ENCODE peak calls at places on chromosomes 11 and 22, in nine cellular contexts. U, R, D, H, Q, X, Z, Y and S are unnamed samples.

GRCh38 chr11:3169952-3170755 is 5.0 kb upstream of the OSBPL5 start:
- DNase-seq in R (no peak), D (no peak), Q (no peak), X (no peak), Y (no peak), Z (peak; percentile 45), H (no peak), U (no peak), S (no peak)

GRCh38 chr22:29716814-29717213 is 3.0 kb upstream of the CABP7 start:
- DNase-seq in R (no peak), Z (peak; percentile 63), H (no peak), U (no peak), Y (peak; percentile 66), D (peak; percentile 45), X (peak; percentile 82), Q (peak; percentile 56), S (no peak)

GRCh38 chr11:10673476-10674062 is 20.0 kb downstream of the IRAG1 start:
- DNase-seq in U (no peak), D (no peak), H (no peak), X (no peak), Z (no peak), R (no peak), Y (no peak), Q (no peak), S (no peak)

GRCh38 chr22:31556627-31557203 is 60.4 kb downstream of the SFI1 start:
- DNase-seq in H (peak; percentile 13), Z (no peak), Q (no peak), X (peak; percentile 61), U (no peak), D (peak; percentile 8), Y (peak; percentile 27), R (no peak), S (no peak)

GRCh38 chr22:31680764-31681624 is 19.0 kb upstream of the PISD start:
- DNase-seq in H (no peak), Z (peak; percentile 51), Y (peak; percentile 37), U (no peak), D (no peak), Q (no peak), R (no peak), X (peak; percentile 78), S (no peak)

GRCh38 chr22:37496651-37497599 is 10.7 kb upstream of the MFNG start:
- DNase-seq in D (peak; percentile 71), R (no peak), U (no peak), Q (no peak), H (peak; percentile 76), X (peak; percentile 92), Z (no peak), Y (peak; percentile 76), S (no peak)

GRCh38 chr11:28243596-28243995 is 135.4 kb downstream of the METTL15 start:
- DNase-seq in H (no peak), R (no peak), Y (no peak), U (no peak), Z (no peak), Q (no peak), D (no peak), X (peak; percentile 42), S (no peak)

GRCh38 chr11:118012083-118012669 is 26.0 kb downstream of the IL10RA start:
- DNase-seq in Y (no peak), H (peak; percentile 64), Q (no peak), D (no peak), U (peak; percentile 8), X (peak; percentile 24), Z (peak; percentile 68), R (peak; percentile 68), S (no peak)

GRCh38 chr22:33781396-33781795 is 138.9 kb downstream of the LARGE1 start:
- DNase-seq in D (peak; percentile 20), U (no peak), Z (no peak), H (no peak), Y (peak; percentile 9), Q (peak; percentile 26), X (peak; percentile 76), R (no peak), S (no peak)

GRCh38 chr11:116563028-116563712 is 209.6 kb downstream of the BUD13 start:
- DNase-seq in H (no peak), Y (no peak), R (no peak), U (no peak), X (peak; percentile 76), Z (no peak), D (no peak), Q (peak; percentile 25), S (no peak)

GRCh38 chr11:112613051-112613972 is 347.9 kb upstream of the NCAM1 start:
- DNase-seq in Z (no peak), H (peak; percentile 80), D (no peak), X (peak; percentile 77), Q (no peak), Y (peak; percentile 51), R (no peak), U (peak; percentile 62), S (no peak)

GRCh38 chr11:28606930-28607329 is 498.7 kb downstream of the METTL15 start:
- DNase-seq in D (no peak), X (no peak), R (no peak), U (no peak), Y (peak; percentile 4), H (no peak), Q (no peak), Z (peak; percentile 38), S (no peak)

GRCh38 chr11:69427906-69428880 is 53.3 kb upstream of the LINC01488 start:
- DNase-seq in X (no peak), U (no peak), R (no peak), Y (no peak), Q (no peak), Z (peak; percentile 28), H (no peak), D (no peak), S (no peak)

GRCh38 chr22:50525104-50525958 is at the start of gene SCO2:
- DNase-seq in Y (peak; percentile 95), X (peak; percentile 99), H (peak; percentile 95), D (peak; percentile 94), Q (peak; percentile 96), Z (peak; percentile 98), U (peak; percentile 87), R (peak; percentile 96), S (peak; percentile 95)

GRCh38 chr22:35634981-35635540 is 13.2 kb upstream of the APOL6 start:
- DNase-seq in Z (no peak), Y (no peak), D (no peak), R (no peak), X (no peak), H (no peak), Q (no peak), U (no peak), S (no peak)

GRCh38 chr11:34624069-34624468 is 3.2 kb downstream of the EHF start:
- DNase-seq in Q (no peak), U (no peak), Z (no peak), H (no peak), X (no peak), Y (no peak), R (no peak), D (no peak), S (no peak)

GRCh38 chr11:15119826-15120225 is 5.1 kb downstream of the INSC start:
- DNase-seq in U (no peak), Z (no peak), D (no peak), R (no peak), H (no peak), X (peak; percentile 48), Q (no peak), Y (no peak), S (no peak)

GRCh38 chr11:77410076-77410827 is 63.6 kb downstream of the PAK1 start:
- DNase-seq in R (no peak), Y (no peak), D (no peak), H (no peak), Z (no peak), U (no peak), Q (no peak), X (no peak), S (no peak)

GRCh38 chr22:29284196-29284595 is 16.1 kb downstream of the EWSR1 start:
- DNase-seq in Z (no peak), Y (no peak), R (no peak), X (no peak), Q (no peak), H (no peak), D (no peak), U (no peak), S (no peak)

GRCh38 chr11:111378185-111378772 is 796 bp downstream of the POU2AF1 start:
- DNase-seq in D (no peak), R (no peak), U (no peak), Z (no peak), Q (no peak), Y (no peak), H (peak; percentile 26), X (no peak), S (no peak)

GRCh38 chr11:33195391-33196190 is 34.3 kb upstream of the CSTF3 start:
- DNase-seq in Y (no peak), D (no peak), Q (no peak), Z (no peak), R (no peak), U (peak; percentile 20), X (peak; percentile 42), H (no peak), S (no peak)

GRCh38 chr11:932435-932834 is 6.8 kb downstream of the AP2A2 start:
- DNase-seq in X (peak; percentile 24), H (no peak), Q (no peak), U (no peak), Y (no peak), D (no peak), Z (peak; percentile 43), R (no peak), S (no peak)

GRCh38 chr11:134039726-134040385 is 29.0 kb upstream of the JAM3 start:
- DNase-seq in R (no peak), Y (no peak), Z (no peak), D (no peak), X (no peak), U (no peak), H (no peak), Q (no peak), S (no peak)
- H3K27ac ChIP-seq in R (peak overlapping the region; percentile 35), Y (no peak overlapping the region), Z (no peak overlapping the region), D (no peak overlapping the region), X (no peak overlapping the region), U (no peak overlapping the region), H (no peak overlapping the region), Q (no peak overlapping the region), S (peak overlapping the region; percentile 44)

GRCh38 chr11:121722431-121723256 is 269.9 kb upstream of the SORL1-AS1 start:
- DNase-seq in H (peak; percentile 5), Z (peak; percentile 91), R (peak; percentile 92), U (no peak), X (peak; percentile 87), Q (peak; percentile 80), D (peak; percentile 76), Y (peak; percentile 84), S (peak; percentile 91)
- H3K27ac ChIP-seq in H (no peak overlapping the region), Z (peak overlapping the region; percentile 80), R (peak overlapping the region; percentile 81), U (no peak overlapping the region), X (peak overlapping the region; percentile 64), Q (peak overlapping the region; percentile 83), D (peak overlapping the region; percentile 83), Y (peak overlapping the region; percentile 28), S (peak overlapping the region; percentile 97)

GRCh38 chr22:39530692-39531331 is 1.7 kb downstream of the RPS19BP1 start:
- DNase-seq in H (peak; percentile 24), Z (no peak), X (peak; percentile 68), Q (no peak), U (no peak), D (no peak), R (no peak), Y (peak; percentile 32), S (no peak)
- H3K27ac ChIP-seq in H (peak overlapping the region; percentile 98), Z (no peak overlapping the region), X (no peak overlapping the region), Q (no peak overlapping the region), U (no peak overlapping the region), D (no peak overlapping the region), R (no peak overlapping the region), Y (no peak overlapping the region), S (no peak overlapping the region)

GRCh38 chr11:119505861-119506260 is 82.9 kb upstream of the THY1 start:
- DNase-seq in D (no peak), R (no peak), H (no peak), Q (no peak), Z (no peak), Y (no peak), U (no peak), X (no peak), S (no peak)
- H3K27ac ChIP-seq in D (no peak overlapping the region), R (no peak overlapping the region), H (no peak overlapping the region), Q (no peak overlapping the region), Z (no peak overlapping the region), Y (no peak overlapping the region), U (no peak overlapping the region), X (no peak overlapping the region), S (no peak overlapping the region)